ENCODE peak calls at places on chromosome 19, in seven cellular contexts. B is cardiac fibroblast, A is HS-5, F is KG1, G is MG63, J is cardiac septum, W is left colon. S is an unnamed sample.

GRCh38 chr19:3366104-3366760 is at the start of gene NFIC:
- DNase-seq in B (peak), G (peak), W (peak), A (peak), J (peak), F (peak), S (peak)

GRCh38 chr19:29858621-29859020 is 46.8 kb downstream of the CCNE1 start:
- DNase-seq in B (no peak), G (no peak), J (peak), W (no peak), A (no peak), F (no peak), S (no peak)

GRCh38 chr19:45638930-45639729 is at the start of gene EML2:
- DNase-seq in F (no peak), W (peak), A (no peak), G (peak), B (no peak), J (peak), S (no peak)

GRCh38 chr19:3243851-3244700 is 19.6 kb downstream of the CELF5 start:
- DNase-seq in J (no peak), G (peak), A (no peak), W (peak), F (peak), B (peak), S (peak)

GRCh38 chr19:31349160-31349881 is at the start of gene TSHZ3:
- DNase-seq in F (no peak), W (peak), A (no peak), B (peak), G (peak), J (peak), S (peak)

GRCh38 chr19:39843919-39844793 is 2.0 kb downstream of the FBL start:
- DNase-seq in J (peak), W (no peak), B (peak), G (no peak), A (peak), F (no peak), S (no peak)

GRCh38 chr19:49193822-49194394 is 36.3 kb downstream of the TRPM4 start:
- DNase-seq in B (no peak), F (no peak), A (no peak), J (no peak), W (no peak), G (no peak), S (no peak)

GRCh38 chr19:38812004-38812840 is 523 bp downstream of the LGALS4 start:
- DNase-seq in J (no peak), B (no peak), W (no peak), G (no peak), F (no peak), A (no peak), S (no peak)

GRCh38 chr19:47093841-47094240 is 19.7 kb downstream of the ZC3H4 start:
- DNase-seq in G (no peak), F (no peak), A (no peak), B (no peak), J (no peak), W (no peak), S (no peak)

GRCh38 chr19:4409123-4409933 is 6.9 kb downstream of the CHAF1A start:
- DNase-seq in B (no peak), J (no peak), F (no peak), A (no peak), W (no peak), G (no peak), S (no peak)

GRCh38 chr19:14871619-14872230 is 14.2 kb downstream of the OR7A17 start:
- DNase-seq in G (no peak), J (no peak), F (peak), W (no peak), B (peak), A (peak), S (no peak)

GRCh38 chr19:49205114-49205513 is 47.5 kb downstream of the TRPM4 start:
- DNase-seq in W (no peak), J (no peak), G (no peak), F (no peak), B (no peak), A (no peak), S (peak)

GRCh38 chr19:41755328-41755913 is at the start of gene CEACAM6:
- DNase-seq in A (no peak), J (no peak), F (no peak), W (peak), G (no peak), B (no peak), S (peak)

GRCh38 chr19:48868196-48868886 is at the start of gene PLEKHA4:
- DNase-seq in F (no peak), G (peak), B (peak), A (no peak), W (peak), J (peak), S (no peak)

GRCh38 chr19:34316247-34316646 is 48.7 kb upstream of the GPI start:
- DNase-seq in J (no peak), G (no peak), W (no peak), F (no peak), B (no peak), A (no peak), S (no peak)

GRCh38 chr19:47658431-47659383 is 49.8 kb downstream of the BICRA start:
- DNase-seq in A (no peak), J (no peak), B (no peak), G (no peak), W (peak), F (no peak), S (no peak)

GRCh38 chr19:2064788-2065524 is 13.9 kb upstream of the MKNK2 start:
- DNase-seq in G (no peak), F (no peak), A (no peak), J (peak), W (peak), B (no peak), S (no peak)

GRCh38 chr19:18173054-18173571 is 500 bp upstream of the IFI30 start:
- DNase-seq in W (peak), A (no peak), F (no peak), B (peak), J (peak), G (no peak), S (no peak)

GRCh38 chr19:30479231-30479630 is 107.0 kb downstream of the ZNF536 start:
- DNase-seq in W (no peak), F (no peak), B (no peak), J (no peak), G (no peak), A (no peak), S (no peak)

GRCh38 chr19:3642987-3643386 is 16.4 kb upstream of the CACTIN start:
- DNase-seq in B (no peak), A (no peak), J (no peak), G (no peak), W (no peak), F (no peak), S (no peak)

GRCh38 chr19:50728084-50728737 is 5.0 kb downstream of the CLEC11A start:
- DNase-seq in F (peak), B (peak), W (peak), J (peak), A (no peak), G (peak), S (peak)

GRCh38 chr19:12527034-12527836 is 24.0 kb downstream of the ZNF564 start:
- DNase-seq in J (no peak), W (no peak), B (peak), A (no peak), F (no peak), G (no peak), S (no peak)

GRCh38 chr19:6947745-6948144 is 60.4 kb downstream of the ADGRE1 start:
- DNase-seq in A (peak), G (peak), W (no peak), F (no peak), J (no peak), B (peak), S (peak)

GRCh38 chr19:53977429-53977990 is 13.9 kb upstream of the CACNG6 start:
- DNase-seq in F (peak), A (peak), J (peak), W (peak), B (peak), G (peak), S (peak)

GRCh38 chr19:44800461-44800860 is 8.4 kb upstream of the BCAM start:
- DNase-seq in A (peak), W (peak), J (peak), G (peak), B (peak), F (peak), S (peak)

GRCh38 chr19:4278460-4278901 is 585 bp upstream of the SHD start:
- DNase-seq in W (no peak), F (no peak), J (no peak), A (no peak), G (no peak), B (no peak), S (no peak)

GRCh38 chr19:8526345-8527062 is 12.5 kb upstream of the ZNF414 start:
- DNase-seq in B (peak), F (no peak), W (peak), G (peak), A (peak), J (peak), S (no peak)

GRCh38 chr19:4495471-4495870 is 22.8 kb downstream of the PLIN4 start:
- DNase-seq in A (no peak), W (peak), B (no peak), G (no peak), J (no peak), F (no peak), S (no peak)

GRCh38 chr19:54190942-54191670 is at the start of gene TSEN34:
- DNase-seq in F (peak), A (peak), J (peak), W (peak), G (peak), B (peak), S (no peak)

GRCh38 chr19:42286349-42287016 is 15.4 kb upstream of the PRR19 start:
- DNase-seq in J (no peak), B (peak), W (no peak), A (no peak), F (no peak), G (no peak), S (no peak)

GRCh38 chr19:277131-277530 is 14.1 kb downstream of the PLPP2 start:
- DNase-seq in W (no peak), A (no peak), G (no peak), B (no peak), J (no peak), F (no peak), S (no peak)

S was measured in HL-60.